ENCODE peak calls at places on chromosomes 6 and 20, in four cellular contexts. H, R, G and L are unnamed samples. For H3K9me3, the result is how much of the 10 kb centered on the place peaks cover.

GRCh38 chr6:91376686-91377085 is 789.8 kb upstream of the MAP3K7 start:
- DNase-seq in H (no peak), R (no peak), G (peak), L (no peak)

GRCh38 chr6:41781302-41781711 is 725 bp downstream of the PRICKLE4 start:
- DNase-seq in H (no peak), R (no peak), G (peak), L (no peak)

GRCh38 chr20:19649041-19649440 is 109.0 kb upstream of the RIN2 start:
- DNase-seq in H (no peak), R (no peak), G (no peak), L (no peak)

GRCh38 chr6:44932651-44933091 is 395.5 kb upstream of the RUNX2 start:
- DNase-seq in H (no peak), R (no peak), G (no peak), L (no peak)

GRCh38 chr20:2303693-2304092 is 7.9 kb downstream of the TGM3 start:
- DNase-seq in H (no peak), R (no peak), G (no peak), L (no peak)

GRCh38 chr6:81934936-81935335 is 182.5 kb upstream of the TENT5A start:
- DNase-seq in H (no peak), R (no peak), G (no peak), L (no peak)

GRCh38 chr20:57162253-57162652 is 104.2 kb downstream of the BMP7 start:
- DNase-seq in H (no peak), R (no peak), G (no peak), L (no peak)

GRCh38 chr6:42860481-42860880 is 18.9 kb upstream of the RPL7L1 start:
- DNase-seq in H (no peak), R (no peak), G (no peak), L (no peak)

GRCh38 chr6:39792501-39793450 is 600 bp downstream of the DAAM2 start:
- DNase-seq in H (no peak), R (no peak), G (no peak), L (no peak)

GRCh38 chr20:35264755-35265154 is 13.2 kb downstream of the MMP24OS start:
- DNase-seq in H (no peak), R (no peak), G (no peak), L (no peak)

DNA sequence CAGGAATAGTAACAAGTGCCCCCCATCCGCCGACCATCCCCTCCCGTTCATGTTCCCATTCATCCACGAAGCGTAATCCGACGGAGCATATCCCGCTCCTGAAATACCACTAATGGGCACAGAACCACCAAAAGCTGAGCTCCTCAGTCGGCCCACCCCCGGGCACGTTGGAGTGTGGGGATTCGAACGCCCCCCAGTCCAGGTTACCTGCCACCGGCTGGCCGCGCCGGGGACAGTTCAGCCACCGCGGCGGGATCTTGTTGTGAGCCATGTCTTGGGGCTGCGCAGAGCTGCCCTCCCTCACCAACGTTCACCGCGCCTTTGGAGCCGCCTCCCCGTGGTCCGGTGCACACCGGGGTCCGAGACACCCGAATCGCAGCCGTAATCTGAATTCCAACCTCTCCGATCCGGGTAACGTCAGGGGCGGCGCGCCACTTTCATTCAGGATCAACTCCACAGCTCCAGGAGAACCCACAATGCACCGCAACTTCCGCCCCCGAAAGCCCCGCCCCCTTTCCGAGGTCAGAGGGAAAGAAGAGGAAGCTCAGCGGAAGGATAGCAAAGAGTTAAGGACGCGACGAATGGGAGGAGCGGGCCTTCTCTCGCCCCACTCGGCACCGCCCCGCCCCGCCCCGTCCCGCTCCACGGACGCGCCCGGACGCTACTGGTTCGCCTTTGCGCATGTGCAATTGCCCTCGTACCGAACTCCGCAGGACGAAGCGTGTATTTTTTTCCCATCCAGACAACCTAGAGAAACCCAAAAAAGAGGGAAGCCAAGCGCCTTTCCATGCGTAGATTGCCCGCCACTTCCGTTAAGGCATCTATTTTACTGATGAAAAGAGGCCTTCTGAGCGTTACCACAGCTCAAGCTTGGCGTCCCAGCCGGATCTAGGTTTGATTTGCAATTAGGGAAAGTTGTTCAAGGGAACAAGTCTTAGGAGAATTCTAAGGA is at the start of gene RNGTT:
- DNase-seq in H (peak), R (peak), G (peak), L (peak)
- TF ChIP-seq POLR2A in H (peak), R (peak), G (no peak), L (peak)

GRCh38 chr20:36562724-36563123 is 10.7 kb upstream of the TGIF2 start:
- DNase-seq in H (no peak), R (no peak), G (no peak), L (no peak)
- H3K27ac ChIP-seq in H (no peak), R (no peak), G (no peak), L (no peak)

GRCh38 chr20:60484316-60484715 is 526.1 kb downstream of the CDH26 start:
- DNase-seq in H (no peak), R (no peak), G (no peak), L (no peak)
- H3K9me3 ChIP-seq in H (under half), R (under half), G (under half), L (under half)

DNA sequence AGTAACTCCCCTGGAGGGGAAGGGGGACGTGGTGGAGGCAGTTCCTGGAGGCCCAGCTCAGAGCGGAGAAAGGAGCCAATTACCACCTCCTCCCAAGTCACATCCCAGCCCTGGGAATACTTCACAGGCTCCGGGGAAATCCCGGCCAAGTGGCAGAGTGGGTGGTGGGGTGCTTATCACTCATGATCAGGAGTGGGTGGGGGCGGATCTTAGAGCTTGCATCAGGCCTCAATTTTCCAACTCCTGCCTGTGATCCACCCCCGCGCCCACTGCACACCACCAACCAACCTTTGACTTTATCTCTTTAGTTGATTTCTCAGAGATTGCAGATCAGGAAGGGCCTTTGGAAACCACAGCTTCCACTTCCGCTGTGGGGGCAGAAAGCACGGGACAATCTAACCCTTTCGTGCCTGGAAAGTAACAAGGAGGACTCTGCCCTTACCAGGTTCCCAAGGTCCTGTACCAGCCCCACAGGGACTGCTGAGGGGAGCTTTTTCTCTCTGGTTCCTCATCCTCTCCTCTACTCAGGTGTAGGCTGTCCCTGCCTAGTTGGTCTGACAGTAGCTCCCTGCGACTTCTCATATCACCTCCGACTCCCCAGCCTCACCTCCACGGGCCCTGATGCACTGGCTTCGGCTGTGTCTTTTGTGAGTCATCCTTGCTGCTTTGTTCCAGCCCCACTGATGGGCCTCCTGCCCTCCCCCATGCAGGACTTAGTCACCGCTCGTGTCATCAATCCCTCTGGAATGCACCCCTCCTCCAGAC is 24.9 kb upstream of the IER3 start:
- DNase-seq in H (peak), R (peak), G (peak), L (no peak)
- TF ChIP-seq POLR2A in H (no peak), R (no peak), G (no peak), L (no peak)

GRCh38 chr6:35681298-35681697 is 7.4 kb downstream of the FKBP5 start:
- DNase-seq in H (no peak), R (no peak), G (no peak), L (no peak)

GRCh38 chr6:35677456-35677855 is 11.3 kb downstream of the FKBP5 start:
- DNase-seq in H (no peak), R (no peak), G (peak), L (no peak)

GRCh38 chr6:35679399-35679798 is 9.3 kb downstream of the FKBP5 start:
- DNase-seq in H (no peak), R (no peak), G (no peak), L (no peak)

GRCh38 chr6:35678021-35678654 is 10.6 kb downstream of the FKBP5 start:
- DNase-seq in H (no peak), R (no peak), G (no peak), L (no peak)

GRCh38 chr6:35678814-35679213 is 9.9 kb downstream of the FKBP5 start:
- DNase-seq in H (no peak), R (no peak), G (no peak), L (no peak)
- H3K27ac ChIP-seq in H (no peak), R (no peak), G (no peak), L (peak)

GRCh38 chr6:168371635-168371988 is 52.0 kb upstream of the DACT2 start:
- DNase-seq in H (no peak), R (no peak), G (no peak), L (no peak)
- H3K9me3 ChIP-seq in H (under half), R (under half), G (under half), L (under half)

GRCh38 chr20:53828673-53829085 is 235.0 kb upstream of the ZNF217 start:
- DNase-seq in H (peak), R (no peak), G (no peak), L (no peak)
- TF ChIP-seq POLR2A in H (no peak), R (no peak), G (no peak), L (no peak)

GRCh38 chr6:124854338-124854922 is 107.8 kb upstream of the RNF217 start:
- DNase-seq in H (no peak), R (no peak), G (no peak), L (no peak)

GRCh38 chr6:124859366-124859765 is 102.9 kb upstream of the RNF217 start:
- DNase-seq in H (no peak), R (no peak), G (no peak), L (no peak)

GRCh38 chr6:124857746-124858145 is 104.5 kb upstream of the RNF217 start:
- DNase-seq in H (no peak), R (no peak), G (no peak), L (no peak)

DNA sequence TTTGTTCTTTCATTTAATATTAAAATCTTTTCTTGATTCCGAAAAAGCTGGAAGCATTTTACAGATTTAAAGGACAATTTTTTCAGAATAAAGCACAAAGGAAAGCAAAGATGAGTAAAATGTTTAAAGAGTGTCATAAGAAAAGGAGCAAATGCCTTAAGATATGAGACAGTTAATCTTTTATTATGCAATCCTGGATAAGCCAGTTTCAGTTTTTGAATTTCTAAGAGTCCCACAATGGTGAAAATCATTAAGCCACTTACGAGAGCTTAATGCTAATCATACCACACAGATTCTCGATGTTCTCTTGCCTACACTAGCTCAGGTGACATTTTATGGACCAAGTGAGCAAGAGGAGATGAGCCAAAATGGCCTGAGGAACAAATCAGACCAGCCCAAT is 103.7 kb upstream of the RNF217 start:
- DNase-seq in H (no peak), R (no peak), G (no peak), L (no peak)
- H3K27ac ChIP-seq in H (no peak), R (no peak), G (no peak), L (no peak)

GRCh38 chr6:149112976-149113375 is 204.5 kb upstream of the TAB2 start:
- DNase-seq in H (no peak), R (no peak), G (no peak), L (no peak)
- H3K9me3 ChIP-seq in H (under half), R (under half), G (under half), L (under half)

GRCh38 chr6:710601-711571 is 17.9 kb upstream of the EXOC2 start:
- DNase-seq in H (no peak), R (peak), G (peak), L (peak)
- TF ChIP-seq POLR2A in H (no peak), R (peak), G (no peak), L (peak)